ENCODE peak calls at places on chromosomes 11 and 22, in five cellular contexts. Z, W, M, G and F are unnamed samples.

GRCh38 chr22:24542641-24543040 is 12.3 kb downstream of the GUCD1 start:
- DNase-seq in Z (no peak), W (no peak), M (no peak), G (no peak), F (no peak)

GRCh38 chr11:95081412-95081811 is 8.2 kb upstream of the ENDOD1 start:
- DNase-seq in Z (no peak), W (no peak), M (no peak), G (no peak), F (no peak)

GRCh38 chr11:125431481-125431880 is 64.6 kb downstream of the FEZ1 start:
- DNase-seq in Z (no peak), W (no peak), M (no peak), G (no peak), F (no peak)

GRCh38 chr11:87092159-87092558 is 54.4 kb downstream of the TMEM135 start:
- DNase-seq in Z (no peak), W (no peak), M (no peak), G (no peak), F (no peak)

GRCh38 chr11:24386551-24387404 is 110.1 kb upstream of the LUZP2 start:
- DNase-seq in Z (peak; percentile 18), W (peak; percentile 18), M (peak; percentile 12), G (peak; percentile 13), F (no peak)

GRCh38 chr22:25494774-25495173 is 69.7 kb upstream of the GRK3 start:
- DNase-seq in Z (peak; percentile 34), W (no peak), M (no peak), G (no peak), F (no peak)

GRCh38 chr11:803770-804598 is 1.0 kb downstream of the PIDD1 start:
- DNase-seq in Z (no peak), W (no peak), M (no peak), G (peak; percentile 65), F (no peak)

GRCh38 chr11:117843666-117844484 is 19.3 kb upstream of the FXYD2 start:
- DNase-seq in Z (peak; percentile 77), W (peak; percentile 64), M (no peak), G (peak; percentile 74), F (peak; percentile 54)

GRCh38 chr11:20020716-20021115 is 139.6 kb downstream of the DBX1 start:
- DNase-seq in Z (no peak), W (no peak), M (no peak), G (no peak), F (no peak)

GRCh38 chr22:38081636-38081940 is 2.4 kb downstream of the SLC16A8 start:
- DNase-seq in Z (no peak), W (no peak), M (no peak), G (no peak), F (no peak)

GRCh38 chr11:76783901-76784813 is 1.0 kb downstream of the TSKU start:
- DNase-seq in Z (peak; percentile 85), W (peak; percentile 73), M (peak; percentile 79), G (peak; percentile 97), F (peak; percentile 55)

GRCh38 chr11:133957926-133958325 is 1.2 kb upstream of the IGSF9B start:
- DNase-seq in Z (no peak), W (no peak), M (no peak), G (no peak), F (no peak)

GRCh38 chr22:21939392-21940319 is 13.0 kb downstream of the PPM1F start:
- DNase-seq in Z (peak; percentile 79), W (no peak), M (no peak), G (no peak), F (no peak)

GRCh38 chr11:19116315-19116970 is 525 bp upstream of the ZDHHC13 start:
- DNase-seq in Z (peak; percentile 22), W (no peak), M (no peak), G (no peak), F (no peak)

GRCh38 chr22:19875061-19875530 is 20.4 kb upstream of the GNB1L start:
- DNase-seq in Z (no peak), W (no peak), M (no peak), G (no peak), F (no peak)

GRCh38 chr11:117933475-117933874 is 4.3 kb upstream of the TMPRSS13 start:
- DNase-seq in Z (no peak), W (no peak), M (no peak), G (no peak), F (no peak)

GRCh38 chr22:50206599-50206998 is 5.8 kb downstream of the SELENOO start:
- DNase-seq in Z (peak; percentile 64), W (peak; percentile 37), M (peak; percentile 35), G (peak; percentile 87), F (no peak)

GRCh38 chr22:46374663-46375474 is 39.4 kb downstream of the TRMU start:
- DNase-seq in Z (no peak), W (no peak), M (no peak), G (no peak), F (no peak)

GRCh38 chr22:31036671-31037550 is 44.2 kb upstream of the SMTN start:
- DNase-seq in Z (peak; percentile 41), W (peak; percentile 60), M (no peak), G (no peak), F (no peak)
- TF ChIP-seq MAX in Z (no peak), W (no peak), M (no peak), G (no peak), F (no peak)

DNA sequence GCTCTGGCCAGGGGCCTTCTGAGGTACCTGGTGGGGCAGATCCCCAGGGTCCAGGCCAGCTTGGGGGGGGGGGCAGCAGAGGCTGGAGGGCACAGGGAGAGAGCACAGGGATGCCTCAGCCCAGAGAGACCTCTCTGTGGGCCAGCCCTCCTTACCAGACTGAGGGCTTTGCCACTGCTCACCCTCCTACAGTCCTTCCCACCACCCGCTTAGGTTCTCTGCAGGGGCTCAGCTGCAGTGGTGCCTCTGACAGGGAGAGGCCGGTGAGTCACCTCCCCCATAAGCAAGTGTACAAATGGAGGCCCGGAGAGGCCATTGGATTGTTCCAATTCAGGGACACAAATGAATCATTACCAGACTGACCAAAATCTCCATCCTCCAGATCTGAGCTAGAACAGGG is 68.1 kb upstream of the LMO1 start:
- DNase-seq in Z (peak; percentile 46), W (no peak), M (no peak), G (no peak), F (no peak)
- TF ChIP-seq MAX in Z (no peak), W (no peak), M (no peak), G (no peak), F (no peak)

GRCh38 chr11:69245041-69245440 is 48.9 kb upstream of the MYEOV start:
- DNase-seq in Z (no peak), W (no peak), M (no peak), G (no peak), F (no peak)
- TF ChIP-seq MAX in Z (no peak), W (no peak), M (no peak), G (no peak), F (no peak)

GRCh38 chr22:43363580-43364435 is 20.6 kb upstream of the SCUBE1 start:
- DNase-seq in Z (no peak), W (no peak), M (no peak), G (no peak), F (no peak)
- TF ChIP-seq MAX in Z (no peak), W (no peak), M (no peak), G (no peak), F (no peak)

DNA sequence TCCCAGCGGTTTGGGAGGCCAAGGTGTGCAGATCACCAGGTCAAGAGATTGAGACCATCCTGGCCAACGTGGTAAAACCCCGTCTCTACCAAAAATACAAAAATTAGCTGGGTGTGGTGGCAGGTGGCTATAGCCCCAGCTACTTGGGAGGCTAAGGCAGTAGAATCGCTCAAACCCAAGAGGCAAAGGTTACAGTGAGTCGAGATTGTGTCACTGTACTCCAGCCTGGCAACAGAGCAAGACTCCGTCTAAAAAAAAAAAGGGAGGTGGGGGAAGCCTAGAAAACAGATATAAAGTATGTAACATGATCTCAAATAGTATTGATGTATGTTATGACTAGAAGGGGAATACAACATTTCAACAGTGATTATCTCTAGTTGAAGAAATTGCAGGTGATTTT is 61.5 kb downstream of the SLC1A2 start:
- DNase-seq in Z (no peak), W (no peak), M (no peak), G (no peak), F (no peak)
- TF ChIP-seq MAX in Z (no peak), W (no peak), M (no peak), G (no peak), F (no peak)

DNA sequence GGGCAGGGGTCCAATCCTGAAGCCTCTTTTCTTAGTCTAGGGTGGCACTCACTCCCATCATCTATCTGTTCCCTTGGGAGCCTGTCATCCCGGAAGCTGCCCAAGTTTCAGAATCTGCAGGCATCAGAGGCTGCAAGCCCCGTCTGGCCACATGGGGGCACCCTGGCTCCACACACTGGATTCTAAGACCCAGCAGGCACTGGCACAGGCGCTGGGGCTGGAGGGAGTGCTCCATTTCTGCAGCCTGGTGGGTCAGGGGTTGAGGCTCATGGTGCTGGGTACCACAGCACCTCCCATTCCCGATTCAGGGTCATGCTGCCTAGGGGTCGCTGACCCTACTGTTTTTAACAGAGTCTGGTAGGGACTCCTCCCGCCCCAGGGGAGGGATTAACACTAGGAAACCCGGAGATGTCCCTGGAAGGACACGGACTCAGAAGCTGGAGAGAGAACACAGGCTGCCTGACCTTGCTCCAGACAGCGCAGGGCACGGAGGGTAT is 243.9 kb upstream of the SYN3 start:
- DNase-seq in Z (peak; percentile 79), W (peak; percentile 70), M (peak; percentile 66), G (peak; percentile 81), F (peak; percentile 0)
- TF ChIP-seq MAX in Z (no peak), W (no peak), M (peak; percentile 29), G (no peak), F (no peak)

GRCh38 chr11:69867076-69868002 is 48.1 kb upstream of the FGF3 start:
- DNase-seq in Z (no peak), W (no peak), M (no peak), G (peak; percentile 33), F (no peak)

GRCh38 chr11:69864930-69865661 is 45.9 kb upstream of the FGF3 start:
- DNase-seq in Z (no peak), W (no peak), M (no peak), G (peak; percentile 10), F (no peak)

GRCh38 chr11:69865707-69866106 is 46.5 kb upstream of the FGF3 start:
- DNase-seq in Z (no peak), W (no peak), M (no peak), G (no peak), F (no peak)

GRCh38 chr11:69868003-69868865 is 49.0 kb upstream of the FGF3 start:
- DNase-seq in Z (no peak), W (no peak), M (no peak), G (peak; percentile 16), F (no peak)

GRCh38 chr11:69866648-69867047 is 47.4 kb upstream of the FGF3 start:
- DNase-seq in Z (no peak), W (no peak), M (no peak), G (no peak), F (no peak)
- TF ChIP-seq MAX in Z (no peak), W (no peak), M (no peak), G (no peak), F (no peak)

GRCh38 chr11:57501951-57502350 is 13.6 kb downstream of the SLC43A1 start:
- DNase-seq in Z (no peak), W (no peak), M (no peak), G (no peak), F (no peak)
- TF ChIP-seq MAX in Z (no peak), W (no peak), M (no peak), G (no peak), F (no peak)

GRCh38 chr11:10893713-10894112 is 35.9 kb upstream of the ZBED5 start:
- DNase-seq in Z (no peak), W (peak; percentile 90), M (peak; percentile 50), G (no peak), F (no peak)
- TF ChIP-seq MAX in Z (no peak), W (peak; percentile 14), M (no peak), G (no peak), F (no peak)